ENCODE peak calls at places on chromosomes 11 and 22, in five cellular contexts. D, G, K, J and Z are unnamed samples.

GRCh38 chr22:42376721-42377177 is 55.5 kb downstream of the NFAM1 start:
- DNase-seq in D (peak; percentile 87), G (peak; percentile 42), K (no peak), J (peak; percentile 81), Z (no peak)

GRCh38 chr11:43542734-43543133 is 137.8 kb upstream of the HSD17B12 start:
- DNase-seq in D (no peak), G (no peak), K (no peak), J (no peak), Z (no peak)

GRCh38 chr22:37657590-37658132 is 862 bp upstream of the PDXP start:
- DNase-seq in D (no peak), G (no peak), K (no peak), J (no peak), Z (peak; percentile 11)

GRCh38 chr11:95886462-95886861 is 37.4 kb downstream of the MTMR2 start:
- DNase-seq in D (no peak), G (no peak), K (no peak), J (no peak), Z (peak; percentile 57)

GRCh38 chr22:49783926-49784629 is 43.6 kb downstream of the BRD1 start:
- DNase-seq in D (no peak), G (no peak), K (no peak), J (no peak), Z (no peak)

GRCh38 chr11:13465909-13466371 is 2.9 kb upstream of the BTBD10 start:
- DNase-seq in D (peak; percentile 17), G (peak; percentile 11), K (peak; percentile 66), J (no peak), Z (peak; percentile 64)

GRCh38 chr11:35567737-35568465 is 42.5 kb upstream of the PAMR1 start:
- DNase-seq in D (no peak), G (no peak), K (no peak), J (peak; percentile 43), Z (peak; percentile 40)

GRCh38 chr22:24591286-24591830 is 1.5 kb downstream of the LRRC75B start:
- DNase-seq in D (no peak), G (no peak), K (no peak), J (no peak), Z (no peak)

GRCh38 chr11:128575956-128576340 is 11.4 kb downstream of the ETS1 start:
- DNase-seq in D (no peak), G (no peak), K (peak; percentile 96), J (no peak), Z (no peak)

GRCh38 chr11:98736813-98737212 is 283.9 kb upstream of the CNTN5 start:
- DNase-seq in D (no peak), G (no peak), K (no peak), J (no peak), Z (peak; percentile 11)

GRCh38 chr11:76193219-76193618 is 13.1 kb downstream of the WNT11 start:
- DNase-seq in D (no peak), G (peak; percentile 73), K (no peak), J (peak; percentile 77), Z (no peak)

GRCh38 chr11:69841859-69842698 is 22.9 kb upstream of the FGF3 start:
- DNase-seq in D (no peak), G (peak; percentile 60), K (no peak), J (peak; percentile 75), Z (peak; percentile 69)

GRCh38 chr11:57407010-57407409 is 16.6 kb upstream of the PRG2 start:
- DNase-seq in D (no peak), G (no peak), K (no peak), J (no peak), Z (no peak)

GRCh38 chr22:19429950-19430889 is 1.3 kb downstream of the HIRA start:
- DNase-seq in D (no peak), G (peak; percentile 78), K (peak; percentile 16), J (no peak), Z (peak; percentile 7)

GRCh38 chr11:77299528-77299993 is 1.9 kb downstream of the GDPD4 start:
- DNase-seq in D (no peak), G (peak; percentile 37), K (no peak), J (no peak), Z (peak; percentile 99)

GRCh38 chr22:29122041-29122440 is 49.2 kb downstream of the KREMEN1 start:
- DNase-seq in D (no peak), G (no peak), K (no peak), J (no peak), Z (no peak)

GRCh38 chr11:27094062-27094587 is 53.5 kb downstream of the BBOX1 start:
- DNase-seq in D (no peak), G (no peak), K (no peak), J (no peak), Z (no peak)

GRCh38 chr11:19951558-19952083 is 208.7 kb downstream of the DBX1 start:
- DNase-seq in D (peak; percentile 65), G (peak; percentile 60), K (peak; percentile 81), J (no peak), Z (peak; percentile 87)

GRCh38 chr11:38491986-38492385 is 1894.0 kb upstream of the RAG2 start:
- DNase-seq in D (no peak), G (no peak), K (no peak), J (no peak), Z (peak; percentile 68)

GRCh38 chr22:25482868-25483639 is 81.4 kb upstream of the GRK3 start:
- DNase-seq in D (no peak), G (no peak), K (no peak), J (no peak), Z (no peak)

DNA sequence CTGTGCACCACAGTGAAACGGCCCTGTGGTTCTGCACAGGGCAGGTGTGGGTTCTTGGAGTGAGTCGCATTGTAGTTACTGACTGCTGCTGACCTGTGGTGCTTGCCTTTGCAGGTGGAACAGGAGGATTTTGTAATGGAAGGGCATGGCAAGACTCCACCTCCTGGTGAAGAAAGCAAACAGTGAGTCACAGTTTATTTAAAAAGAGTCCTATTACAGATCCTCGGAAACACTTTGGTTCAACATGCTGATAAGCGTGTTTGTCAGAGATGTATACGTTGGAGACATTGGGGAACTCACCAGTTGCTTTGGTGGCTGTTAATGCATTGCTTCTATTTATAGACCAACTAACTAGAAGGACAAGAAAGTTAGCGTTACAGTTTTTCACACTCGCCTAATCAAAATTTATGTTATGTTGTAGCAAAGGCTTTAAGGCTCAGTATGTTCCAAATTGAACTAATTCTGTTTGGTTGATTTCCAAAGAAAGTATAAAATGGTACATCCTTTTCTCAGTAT is 21.7 kb upstream of the TNRC6B start:
- DNase-seq in D (no peak), G (peak; percentile 39), K (peak; percentile 33), J (peak; percentile 69), Z (peak; percentile 87)
- H3K4me2 ChIP-seq in D (no peak overlapping the region), G (peak overlapping the region; percentile 40), K (no peak overlapping the region), J (no peak overlapping the region), Z (peak overlapping the region; percentile 58)

GRCh38 chr11:60985991-60986915 is 14.8 kb downstream of the CD6 start:
- DNase-seq in D (no peak), G (no peak), K (no peak), J (no peak), Z (peak; percentile 87)

GRCh38 chr11:60987577-60988277 is 16.2 kb downstream of the CD6 start:
- DNase-seq in D (no peak), G (no peak), K (no peak), J (no peak), Z (no peak)

GRCh38 chr11:60989108-60989650 is 17.7 kb downstream of the CD6 start:
- DNase-seq in D (no peak), G (no peak), K (no peak), J (no peak), Z (no peak)

GRCh38 chr11:60991457-60991856 is 20.0 kb downstream of the CD6 start:
- DNase-seq in D (no peak), G (no peak), K (no peak), J (no peak), Z (no peak)

GRCh38 chr11:60988658-60989057 is 17.2 kb downstream of the CD6 start:
- DNase-seq in D (no peak), G (no peak), K (no peak), J (no peak), Z (no peak)
- H3K4me2 ChIP-seq in D (no peak overlapping the region), G (no peak overlapping the region), K (no peak overlapping the region), J (no peak overlapping the region), Z (no peak overlapping the region)

DNA sequence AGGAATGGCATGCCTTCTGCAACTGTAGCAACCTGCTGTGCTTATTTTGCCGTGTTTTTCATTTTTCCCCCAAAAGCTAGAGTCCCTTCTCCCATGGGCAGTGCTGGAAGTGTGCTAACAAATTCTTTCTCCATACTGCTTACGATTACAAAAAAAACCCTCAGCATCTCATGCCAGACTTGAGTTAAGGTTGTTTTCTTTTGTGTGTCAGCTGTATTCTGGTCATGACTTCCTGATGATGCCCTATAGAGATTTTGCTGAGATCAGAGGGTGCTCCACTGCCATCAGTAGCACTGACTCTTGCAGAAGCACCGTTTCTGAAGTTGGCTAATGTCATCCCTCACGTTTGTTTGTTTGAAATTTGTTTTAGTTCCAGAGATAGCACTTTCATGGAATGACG is 27.9 kb downstream of the LIMK2 start:
- DNase-seq in D (no peak), G (no peak), K (no peak), J (no peak), Z (no peak)
- H3K4me2 ChIP-seq in D (no peak overlapping the region), G (no peak overlapping the region), K (no peak overlapping the region), J (no peak overlapping the region), Z (no peak overlapping the region)

DNA sequence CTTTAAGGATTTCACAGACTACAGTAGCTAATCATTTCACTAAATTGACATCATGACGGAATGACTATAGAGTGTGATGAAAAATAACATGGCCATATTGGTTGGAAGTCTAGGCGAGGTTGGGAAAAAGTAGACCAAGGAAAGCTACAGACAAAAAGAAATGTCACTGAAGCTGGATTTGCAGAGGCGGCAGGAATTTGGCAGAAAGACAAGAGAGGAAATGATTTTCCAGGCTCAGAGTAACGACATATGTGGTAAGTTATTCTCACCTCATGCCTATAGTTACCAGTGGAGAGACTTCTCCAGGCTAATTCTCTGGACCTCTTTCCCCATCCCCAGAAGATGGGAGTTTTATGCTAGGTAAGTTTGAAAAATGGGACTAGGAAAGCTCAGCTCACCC is 1005.8 kb upstream of the CCDC90B start:
- DNase-seq in D (no peak), G (no peak), K (no peak), J (no peak), Z (no peak)
- H3K4me2 ChIP-seq in D (no peak overlapping the region), G (no peak overlapping the region), K (no peak overlapping the region), J (no peak overlapping the region), Z (no peak overlapping the region)

DNA sequence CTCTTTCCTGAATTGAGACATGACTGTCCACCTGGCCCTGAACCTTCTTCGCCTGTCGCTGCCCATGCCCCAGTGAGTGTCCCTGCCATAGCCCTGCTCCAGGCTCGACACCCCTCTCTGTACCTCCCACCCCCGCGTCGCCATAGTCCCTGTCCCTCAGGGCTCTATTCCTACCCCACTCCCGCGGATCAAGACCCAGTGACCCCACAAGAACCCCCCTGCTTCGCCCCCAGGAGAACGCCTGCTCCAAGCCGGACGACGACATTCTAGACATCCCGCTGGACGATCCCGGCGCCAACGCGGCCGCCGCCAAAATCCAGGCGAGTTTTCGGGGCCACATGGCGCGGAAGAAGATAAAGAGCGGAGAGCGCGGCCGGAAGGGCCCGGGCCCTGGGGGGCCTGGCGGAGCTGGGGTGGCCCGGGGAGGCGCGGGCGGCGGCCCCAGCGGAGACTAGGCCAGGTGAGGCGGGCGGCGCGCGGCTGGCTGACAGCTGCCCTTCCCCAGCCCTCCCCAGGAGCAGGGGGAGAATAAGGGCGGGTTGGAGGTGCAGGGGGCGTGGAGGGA is 5.6 kb downstream of the NRGN start:
- DNase-seq in D (no peak), G (no peak), K (no peak), J (peak; percentile 30), Z (no peak)
- H3K4me2 ChIP-seq in D (peak overlapping the region; percentile 52), G (no peak overlapping the region), K (no peak overlapping the region), J (peak overlapping the region; percentile 51), Z (no peak overlapping the region)

GRCh38 chr11:65436412-65437032 is 13.9 kb downstream of the NEAT1 start:
- DNase-seq in D (no peak), G (no peak), K (peak; percentile 37), J (no peak), Z (peak; percentile 12)
- H3K4me2 ChIP-seq in D (no peak overlapping the region), G (no peak overlapping the region), K (no peak overlapping the region), J (no peak overlapping the region), Z (no peak overlapping the region)

GRCh38 chr11:45169310-45170072 is 23.1 kb downstream of the PRDM11 start:
- DNase-seq in D (no peak), G (no peak), K (no peak), J (no peak), Z (no peak)
- H3K4me2 ChIP-seq in D (no peak overlapping the region), G (no peak overlapping the region), K (no peak overlapping the region), J (no peak overlapping the region), Z (no peak overlapping the region)